ENCODE peak calls at places on chromosomes 11 and 22, in seven cellular contexts. One of them, this sample, is unnamed.

GRCh38 chr11:82790723-82791487 is 57.2 kb upstream of the FAM181B start:
- DNase-seq in H1: no peak
- DNase-seq in neural progenitor cell: no peak
- DNase-seq in IMR-90: no peak
- DNase-seq in GM23248: no peak
- DNase-seq in mammary epithelial cell: no peak
- DNase-seq in A549: no peak
- DNase-seq in this sample: no peak

GRCh38 chr11:22192642-22193347 is at the start of gene ANO5:
- DNase-seq in H1: peak; percentile 36
- DNase-seq in neural progenitor cell: peak; percentile 87
- DNase-seq in IMR-90: no peak
- DNase-seq in GM23248: peak; percentile 7
- DNase-seq in mammary epithelial cell: no peak
- DNase-seq in A549: peak; percentile 71
- DNase-seq in this sample: no peak

GRCh38 chr11:69669486-69669885 is 5.7 kb downstream of the LTO1 start:
- DNase-seq in H1: no peak
- DNase-seq in neural progenitor cell: no peak
- DNase-seq in IMR-90: no peak
- DNase-seq in GM23248: no peak
- DNase-seq in mammary epithelial cell: no peak
- DNase-seq in A549: no peak
- DNase-seq in this sample: no peak

GRCh38 chr11:83472328-83472727 is 186.2 kb upstream of the CCDC90B start:
- DNase-seq in H1: no peak
- DNase-seq in neural progenitor cell: no peak
- DNase-seq in IMR-90: no peak
- DNase-seq in GM23248: no peak
- DNase-seq in mammary epithelial cell: no peak
- DNase-seq in A549: no peak
- DNase-seq in this sample: no peak

GRCh38 chr22:49449811-49450386 is 377.8 kb downstream of the BRD1 start:
- DNase-seq in H1: no peak
- DNase-seq in neural progenitor cell: peak; percentile 60
- DNase-seq in IMR-90: no peak
- DNase-seq in GM23248: no peak
- DNase-seq in mammary epithelial cell: no peak
- DNase-seq in A549: no peak
- DNase-seq in this sample: no peak

GRCh38 chr11:37747121-37747520 is 1149.1 kb upstream of the RAG2 start:
- DNase-seq in H1: no peak
- DNase-seq in neural progenitor cell: no peak
- DNase-seq in IMR-90: peak; percentile 35
- DNase-seq in GM23248: no peak
- DNase-seq in mammary epithelial cell: no peak
- DNase-seq in A549: no peak
- DNase-seq in this sample: no peak

GRCh38 chr22:33866521-33866920 is 53.8 kb downstream of the LARGE1 start:
- DNase-seq in H1: no peak
- DNase-seq in neural progenitor cell: no peak
- DNase-seq in IMR-90: no peak
- DNase-seq in GM23248: no peak
- DNase-seq in mammary epithelial cell: no peak
- DNase-seq in A549: no peak
- DNase-seq in this sample: no peak

GRCh38 chr11:112841719-112842118 is 119.5 kb upstream of the NCAM1 start:
- DNase-seq in H1: no peak
- DNase-seq in neural progenitor cell: no peak
- DNase-seq in IMR-90: no peak
- DNase-seq in GM23248: no peak
- DNase-seq in mammary epithelial cell: no peak
- DNase-seq in A549: no peak
- DNase-seq in this sample: no peak

GRCh38 chr22:45584121-45584570 is 81.5 kb downstream of the FBLN1 start:
- DNase-seq in H1: no peak
- DNase-seq in neural progenitor cell: no peak
- DNase-seq in IMR-90: peak; percentile 72
- DNase-seq in GM23248: peak; percentile 53
- DNase-seq in mammary epithelial cell: no peak
- DNase-seq in A549: no peak
- DNase-seq in this sample: no peak

GRCh38 chr11:69801513-69802335 is 17.5 kb downstream of the FGF3 start:
- DNase-seq in H1: peak; percentile 59
- DNase-seq in neural progenitor cell: peak; percentile 71
- DNase-seq in IMR-90: no peak
- DNase-seq in GM23248: no peak
- DNase-seq in mammary epithelial cell: no peak
- DNase-seq in A549: no peak
- DNase-seq in this sample: no peak

GRCh38 chr11:130383363-130384168 is 44.8 kb downstream of the ADAMTS8 start:
- DNase-seq in H1: peak; percentile 33
- DNase-seq in neural progenitor cell: no peak
- DNase-seq in IMR-90: peak; percentile 100
- DNase-seq in GM23248: peak; percentile 40
- DNase-seq in mammary epithelial cell: peak; percentile 17
- DNase-seq in A549: no peak
- DNase-seq in this sample: no peak

GRCh38 chr11:10428453-10428852 is 26.6 kb upstream of the AMPD3 start:
- DNase-seq in H1: no peak
- DNase-seq in neural progenitor cell: no peak
- DNase-seq in IMR-90: no peak
- DNase-seq in GM23248: no peak
- DNase-seq in mammary epithelial cell: no peak
- DNase-seq in A549: no peak
- DNase-seq in this sample: no peak

GRCh38 chr11:86719781-86720463 is 47.5 kb upstream of the ME3 start:
- DNase-seq in H1: no peak
- DNase-seq in neural progenitor cell: no peak
- DNase-seq in IMR-90: peak; percentile 85
- DNase-seq in GM23248: peak; percentile 79
- DNase-seq in mammary epithelial cell: peak; percentile 87
- DNase-seq in A549: peak; percentile 56
- DNase-seq in this sample: peak; percentile 93

GRCh38 chr11:19806251-19806650 is 93.6 kb downstream of the NAV2 start:
- DNase-seq in H1: no peak
- DNase-seq in neural progenitor cell: no peak
- DNase-seq in IMR-90: no peak
- DNase-seq in GM23248: no peak
- DNase-seq in mammary epithelial cell: no peak
- DNase-seq in A549: no peak
- DNase-seq in this sample: no peak

GRCh38 chr11:130578738-130579368 is 130.4 kb downstream of the ADAMTS15 start:
- DNase-seq in H1: no peak
- DNase-seq in neural progenitor cell: no peak
- DNase-seq in IMR-90: no peak
- DNase-seq in GM23248: no peak
- DNase-seq in mammary epithelial cell: no peak
- DNase-seq in A549: no peak
- DNase-seq in this sample: no peak

GRCh38 chr11:7944123-7944522 is 2.6 kb upstream of the OR10A3 start:
- DNase-seq in H1: no peak
- DNase-seq in neural progenitor cell: no peak
- DNase-seq in IMR-90: no peak
- DNase-seq in GM23248: no peak
- DNase-seq in mammary epithelial cell: no peak
- DNase-seq in A549: no peak
- DNase-seq in this sample: no peak

GRCh38 chr11:14677146-14677545 is 33.5 kb downstream of the PDE3B start:
- DNase-seq in H1: no peak
- DNase-seq in neural progenitor cell: no peak
- DNase-seq in IMR-90: no peak
- DNase-seq in GM23248: no peak
- DNase-seq in mammary epithelial cell: no peak
- DNase-seq in A549: no peak
- DNase-seq in this sample: no peak

GRCh38 chr22:24727218-24727851 is 47.2 kb downstream of the PIWIL3 start:
- DNase-seq in H1: no peak
- DNase-seq in neural progenitor cell: no peak
- DNase-seq in IMR-90: peak; percentile 94
- DNase-seq in GM23248: peak; percentile 53
- DNase-seq in mammary epithelial cell: peak; percentile 82
- DNase-seq in A549: peak; percentile 7
- DNase-seq in this sample: no peak

GRCh38 chr11:77126861-77127673 is 979 bp upstream of the MYO7A start:
- DNase-seq in H1: no peak
- DNase-seq in neural progenitor cell: peak; percentile 76
- DNase-seq in IMR-90: peak; percentile 39
- DNase-seq in GM23248: peak; percentile 76
- DNase-seq in mammary epithelial cell: peak; percentile 16
- DNase-seq in A549: peak; percentile 63
- DNase-seq in this sample: no peak

GRCh38 chr11:86418929-86419328 is 44.2 kb downstream of the CCDC81 start:
- DNase-seq in H1: no peak
- DNase-seq in neural progenitor cell: peak; percentile 29
- DNase-seq in IMR-90: peak; percentile 28
- DNase-seq in GM23248: peak; percentile 33
- DNase-seq in mammary epithelial cell: peak; percentile 27
- DNase-seq in A549: no peak
- DNase-seq in this sample: no peak

GRCh38 chr11:36059660-36060059 is 115.8 kb downstream of the LDLRAD3 start:
- DNase-seq in H1: no peak
- DNase-seq in neural progenitor cell: no peak
- DNase-seq in IMR-90: no peak
- DNase-seq in GM23248: no peak
- DNase-seq in mammary epithelial cell: no peak
- DNase-seq in A549: no peak
- DNase-seq in this sample: no peak

GRCh38 chr11:78336877-78337553 is 80.6 kb downstream of the GAB2 start:
- DNase-seq in H1: no peak
- DNase-seq in neural progenitor cell: no peak
- DNase-seq in IMR-90: no peak
- DNase-seq in GM23248: no peak
- DNase-seq in mammary epithelial cell: no peak
- DNase-seq in A549: no peak
- DNase-seq in this sample: no peak

GRCh38 chr11:123218451-123218850 is 23.4 kb upstream of the CLMP start:
- DNase-seq in H1: no peak
- DNase-seq in neural progenitor cell: no peak
- DNase-seq in IMR-90: peak; percentile 44
- DNase-seq in GM23248: no peak
- DNase-seq in mammary epithelial cell: no peak
- DNase-seq in A549: no peak
- DNase-seq in this sample: no peak

GRCh38 chr22:31001124-31001770 is 32.2 kb downstream of the TUG1 start:
- DNase-seq in H1: no peak
- DNase-seq in neural progenitor cell: no peak
- DNase-seq in IMR-90: no peak
- DNase-seq in GM23248: no peak
- DNase-seq in mammary epithelial cell: no peak
- DNase-seq in A549: no peak
- DNase-seq in this sample: no peak
- H3K4me2 ChIP-seq in H1: no peak overlapping the region
- H3K4me2 ChIP-seq in neural progenitor cell: no peak overlapping the region
- H3K4me2 ChIP-seq in IMR-90: no peak overlapping the region
- H3K4me2 ChIP-seq in GM23248: no peak overlapping the region
- H3K4me2 ChIP-seq in mammary epithelial cell: no peak overlapping the region
- H3K4me2 ChIP-seq in A549: no peak overlapping the region
- H3K4me2 ChIP-seq in this sample: no peak overlapping the region

GRCh38 chr11:32435511-32435946 is at the start of gene WT1:
- DNase-seq in H1: no peak
- DNase-seq in neural progenitor cell: peak; percentile 87
- DNase-seq in IMR-90: no peak
- DNase-seq in GM23248: no peak
- DNase-seq in mammary epithelial cell: no peak
- DNase-seq in A549: peak; percentile 57
- DNase-seq in this sample: no peak
- H3K4me1 ChIP-seq in H1: peaks cover 18% of the 10 kb centered on the region
- H3K4me1 ChIP-seq in neural progenitor cell: peaks cover 18% of the 10 kb centered on the region
- H3K4me1 ChIP-seq in IMR-90: no peaks in the 10 kb centered on the region
- H3K4me1 ChIP-seq in GM23248: no peaks in the 10 kb centered on the region
- H3K4me1 ChIP-seq in mammary epithelial cell: peaks cover 5% of the 10 kb centered on the region
- H3K4me1 ChIP-seq in A549: peaks cover 4% of the 10 kb centered on the region
- H3K4me1 ChIP-seq in this sample: no peaks in the 10 kb centered on the region

DNA sequence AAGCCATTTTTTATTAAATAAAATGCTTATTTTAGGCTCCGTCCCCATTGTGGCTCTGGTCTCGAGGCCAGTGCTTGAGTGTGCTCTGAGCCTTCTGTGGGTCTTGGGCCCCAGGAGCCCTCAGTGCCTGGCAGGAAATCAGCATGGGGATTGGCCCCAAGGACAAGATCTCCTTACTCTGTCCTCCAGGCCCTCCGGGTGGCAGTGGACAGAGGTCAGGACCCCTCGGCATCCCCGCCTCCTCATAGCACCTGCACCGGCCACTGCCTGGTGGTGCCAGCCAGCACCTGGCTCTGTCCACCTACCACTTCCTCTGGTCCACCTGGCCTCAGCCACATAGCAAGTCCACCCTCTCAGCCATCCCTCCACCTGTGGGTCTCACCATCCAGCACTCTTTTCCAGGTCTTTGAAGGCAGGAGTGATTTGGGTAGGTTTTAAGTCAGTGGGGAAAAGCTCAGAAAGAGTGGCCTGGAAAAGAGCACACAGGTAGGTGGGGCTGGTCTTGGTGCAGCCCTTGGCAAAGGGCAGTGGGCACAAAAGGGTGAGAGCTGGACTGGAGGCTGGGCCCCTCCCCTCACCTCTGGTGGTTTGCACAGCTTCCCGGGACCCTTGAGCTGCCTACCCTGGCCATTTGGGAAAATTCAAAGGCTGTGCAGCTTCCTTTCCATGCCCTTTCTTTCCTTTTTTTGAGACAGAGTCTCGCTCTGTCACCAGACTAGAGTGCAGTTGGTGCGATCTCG is 3.5 kb downstream of the CLDN5 start:
- DNase-seq in H1: no peak
- DNase-seq in neural progenitor cell: no peak
- DNase-seq in IMR-90: no peak
- DNase-seq in GM23248: no peak
- DNase-seq in mammary epithelial cell: no peak
- DNase-seq in A549: no peak
- DNase-seq in this sample: no peak
- H3K4me3 ChIP-seq in H1: no peak overlapping the region
- H3K4me3 ChIP-seq in neural progenitor cell: no peak overlapping the region
- H3K4me3 ChIP-seq in IMR-90: no peak overlapping the region
- H3K4me3 ChIP-seq in GM23248: no peak overlapping the region
- H3K4me3 ChIP-seq in mammary epithelial cell: no peak overlapping the region
- H3K4me3 ChIP-seq in A549: no peak overlapping the region
- H3K4me3 ChIP-seq in this sample: no peak overlapping the region

DNA sequence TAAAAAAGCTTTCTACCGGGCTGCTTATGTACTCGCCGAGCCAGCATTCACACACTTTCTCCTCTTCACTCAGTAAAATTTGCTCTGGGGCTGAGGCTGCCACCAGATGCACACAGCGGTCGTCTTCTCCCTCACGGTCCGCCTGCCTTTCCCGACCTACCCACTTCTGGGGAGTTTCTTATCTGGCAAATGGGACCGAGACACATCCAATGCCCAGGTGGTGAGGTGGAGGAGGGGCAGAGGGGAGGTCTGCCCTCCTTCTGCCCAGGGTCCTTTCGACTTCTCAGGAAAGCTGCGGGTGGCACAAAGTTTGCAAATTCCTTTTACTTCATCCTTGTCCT is 43.9 kb downstream of the GRIK4 start:
- DNase-seq in H1: no peak
- DNase-seq in neural progenitor cell: no peak
- DNase-seq in IMR-90: no peak
- DNase-seq in GM23248: no peak
- DNase-seq in mammary epithelial cell: no peak
- DNase-seq in A549: no peak
- DNase-seq in this sample: no peak
- H3K4me2 ChIP-seq in H1: peak overlapping the region; percentile 62
- H3K4me2 ChIP-seq in neural progenitor cell: no peak overlapping the region
- H3K4me2 ChIP-seq in IMR-90: no peak overlapping the region
- H3K4me2 ChIP-seq in GM23248: no peak overlapping the region
- H3K4me2 ChIP-seq in mammary epithelial cell: no peak overlapping the region
- H3K4me2 ChIP-seq in A549: no peak overlapping the region
- H3K4me2 ChIP-seq in this sample: no peak overlapping the region